ENCODE peak calls at places on chromosomes 4 and X, in five cellular contexts. F, G, L, R and O are unnamed samples.

GRCh38 chrX:153599192-153600031 is 473 bp upstream of the CCNQ start:
- DNase-seq in G (peak; percentile 77), L (peak; percentile 92), R (peak; percentile 96), F (peak; percentile 80), O (peak; percentile 92)

GRCh38 chr4:112214397-112215264 is 17.0 kb upstream of the AP1AR start:
- DNase-seq in R (peak; percentile 31), F (no peak), G (no peak), L (no peak), O (no peak)

GRCh38 chrX:50967734-50968133 is 57.2 kb downstream of the BMP15 start:
- DNase-seq in L (no peak), G (no peak), R (no peak), F (no peak), O (no peak)

GRCh38 chrX:48999030-48999429 is 3.0 kb downstream of the GRIPAP1 start:
- DNase-seq in G (no peak), R (no peak), L (no peak), F (no peak), O (no peak)

GRCh38 chr4:94714761-94715160 is 43.0 kb upstream of the BMPR1B start:
- DNase-seq in G (no peak), F (no peak), R (no peak), L (no peak), O (no peak)

GRCh38 chr4:137065306-137065705 is 467.0 kb downstream of the PCDH18 start:
- DNase-seq in L (no peak), G (no peak), R (no peak), F (no peak), O (no peak)

GRCh38 chr4:105050896-105051295 is 95.8 kb upstream of the TET2 start:
- DNase-seq in G (no peak), L (no peak), F (no peak), R (no peak), O (no peak)

GRCh38 chrX:68932611-68933010 is 103.8 kb downstream of the EFNB1 start:
- DNase-seq in R (no peak), G (no peak), L (peak; percentile 1), F (no peak), O (no peak)

GRCh38 chr4:139922625-139923024 is 231.4 kb downstream of the MAML3 start:
- DNase-seq in G (no peak), R (no peak), L (no peak), F (no peak), O (peak; percentile 79)

GRCh38 chr4:137705171-137705783 is 173.0 kb upstream of the PCDH18 start:
- DNase-seq in G (no peak), L (no peak), R (no peak), F (no peak), O (no peak)

GRCh38 chr4:20464381-20464780 is 212.7 kb downstream of the SLIT2 start:
- DNase-seq in R (no peak), G (no peak), F (no peak), L (no peak), O (no peak)

GRCh38 chr4:70269674-70270073 is 27.3 kb downstream of the CSN3 start:
- DNase-seq in F (no peak), G (no peak), R (no peak), L (no peak), O (no peak)

GRCh38 chrX:49019050-49019449 is 17.0 kb upstream of the GRIPAP1 start:
- DNase-seq in R (no peak), G (no peak), F (no peak), L (no peak), O (no peak)

GRCh38 chrX:39850630-39851152 is 247.1 kb downstream of the BCOR start:
- DNase-seq in L (no peak), R (peak; percentile 75), F (no peak), G (no peak), O (no peak)

GRCh38 chr4:113094802-113095201 is 45.3 kb downstream of the ANK2 start:
- DNase-seq in R (peak; percentile 16), F (no peak), G (no peak), L (no peak), O (no peak)

GRCh38 chr4:14269824-14270223 is 642.3 kb upstream of the BOD1L1 start:
- DNase-seq in R (no peak), L (peak; percentile 9), F (no peak), G (no peak), O (no peak)

GRCh38 chrX:40380649-40381488 is 199.9 kb upstream of the ATP6AP2 start:
- DNase-seq in R (no peak), G (no peak), L (no peak), F (no peak), O (no peak)

GRCh38 chr4:94304365-94304971 is 38.2 kb downstream of the HPGDS start:
- DNase-seq in R (no peak), G (no peak), F (no peak), L (no peak), O (no peak)

GRCh38 chr4:122577808-122578781 is 42.8 kb downstream of the IL21 start:
- DNase-seq in R (peak; percentile 66), G (no peak), F (no peak), L (peak; percentile 43), O (no peak)

GRCh38 chrX:149712831-149713230 is 971 bp downstream of the MAGEA11 start:
- DNase-seq in G (no peak), R (no peak), F (no peak), L (no peak), O (peak; percentile 4)

GRCh38 chr4:127604949-127605709 is 27.6 kb upstream of the INTU start:
- DNase-seq in F (peak; percentile 94), L (no peak), R (no peak), G (no peak), O (no peak)

GRCh38 chr4:187480146-187481145 is 515.1 kb upstream of the ZFP42 start:
- DNase-seq in L (no peak), R (no peak), G (no peak), F (no peak), O (peak; percentile 60)

GRCh38 chr4:113683143-113683542 is 78.4 kb downstream of the CAMK2D start:
- DNase-seq in F (no peak), R (no peak), L (peak; percentile 48), G (no peak), O (no peak)

GRCh38 chr4:106418444-106418843 is 49.9 kb upstream of the GIMD1 start:
- DNase-seq in G (no peak), F (no peak), R (no peak), L (no peak), O (no peak)

GRCh38 chrX:128019218-128019617 is 33.0 kb downstream of the ACTRT1 start:
- DNase-seq in L (no peak), G (no peak), R (no peak), F (no peak), O (no peak)

GRCh38 chrX:128021566-128021965 is 30.6 kb downstream of the ACTRT1 start:
- DNase-seq in L (no peak), F (no peak), G (no peak), R (no peak), O (no peak)

GRCh38 chrX:128020701-128021100 is 31.5 kb downstream of the ACTRT1 start:
- DNase-seq in R (no peak), L (no peak), F (no peak), G (no peak), O (no peak)
- H3K27ac ChIP-seq in R (no peak overlapping the region), L (no peak overlapping the region), F (no peak overlapping the region), G (no peak overlapping the region), O (no peak overlapping the region)

GRCh38 chr4:36915717-36916116 is 328.8 kb upstream of the NWD2 start:
- DNase-seq in R (no peak), F (no peak), G (no peak), L (no peak), O (no peak)

GRCh38 chr4:36921474-36922220 is 322.9 kb upstream of the NWD2 start:
- DNase-seq in F (no peak), R (no peak), G (no peak), L (no peak), O (no peak)

DNA sequence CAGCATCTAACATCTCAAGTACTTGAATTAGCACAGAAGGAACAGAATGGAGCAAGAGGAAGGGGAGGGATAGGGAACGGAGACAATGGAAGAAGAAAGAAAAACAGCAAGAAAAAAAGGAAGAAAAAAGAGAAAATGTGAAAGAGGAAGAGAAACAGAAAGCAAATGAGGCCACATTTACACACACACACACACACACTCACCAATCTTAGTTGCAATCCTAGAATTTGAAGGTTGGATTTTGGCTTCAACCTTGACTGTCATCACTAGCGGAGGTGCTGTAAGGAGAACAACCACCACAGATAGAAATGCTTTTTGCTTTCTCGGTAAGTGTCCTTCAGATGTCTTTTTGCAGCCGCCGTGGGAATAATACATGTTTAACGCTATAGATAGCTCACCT is 327.1 kb upstream of the NWD2 start:
- DNase-seq in G (no peak), F (no peak), L (no peak), R (no peak), O (no peak)
- H3K4me1 ChIP-seq in G (no peaks in the 10 kb centered on the region), F (no peaks in the 10 kb centered on the region), L (no peaks in the 10 kb centered on the region), R (no peaks in the 10 kb centered on the region), O (no peaks in the 10 kb centered on the region)

DNA sequence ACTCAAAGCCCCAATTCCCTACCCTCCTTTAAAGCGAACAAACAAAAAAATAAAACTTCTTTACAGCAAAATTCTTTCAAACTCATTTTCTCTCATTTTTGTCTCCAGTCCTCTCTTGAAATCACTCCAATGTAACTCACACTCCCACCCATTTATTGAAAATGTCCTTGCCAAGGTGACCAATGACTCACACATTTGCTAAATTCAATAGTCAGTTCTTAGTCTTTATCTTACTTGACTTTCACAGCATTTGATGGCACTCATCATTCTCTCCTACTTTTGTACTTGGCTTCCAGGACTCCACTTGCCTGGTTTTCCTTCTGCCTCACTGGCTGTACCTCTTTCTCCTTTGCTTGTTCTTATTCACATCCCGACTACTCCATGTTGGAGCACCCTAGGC is 19.9 kb downstream of the CC2D2A start:
- DNase-seq in L (no peak), R (no peak), G (no peak), F (no peak), O (no peak)
- H3K27ac ChIP-seq in L (no peak overlapping the region), R (no peak overlapping the region), G (no peak overlapping the region), F (no peak overlapping the region), O (peak overlapping the region; percentile 7)

GRCh38 chr4:87122252-87122651 is 98.2 kb downstream of the KLHL8 start:
- DNase-seq in L (no peak), G (no peak), R (no peak), F (no peak), O (no peak)

GRCh38 chr4:87123241-87123640 is 97.2 kb downstream of the KLHL8 start:
- DNase-seq in G (no peak), L (no peak), R (no peak), F (no peak), O (no peak)

GRCh38 chr4:87120411-87121162 is 99.8 kb downstream of the KLHL8 start:
- DNase-seq in G (peak; percentile 67), R (no peak), F (no peak), L (peak; percentile 69), O (no peak)

GRCh38 chr4:87119965-87120364 is 100.5 kb downstream of the KLHL8 start:
- DNase-seq in G (no peak), F (no peak), R (no peak), L (no peak), O (no peak)

DNA sequence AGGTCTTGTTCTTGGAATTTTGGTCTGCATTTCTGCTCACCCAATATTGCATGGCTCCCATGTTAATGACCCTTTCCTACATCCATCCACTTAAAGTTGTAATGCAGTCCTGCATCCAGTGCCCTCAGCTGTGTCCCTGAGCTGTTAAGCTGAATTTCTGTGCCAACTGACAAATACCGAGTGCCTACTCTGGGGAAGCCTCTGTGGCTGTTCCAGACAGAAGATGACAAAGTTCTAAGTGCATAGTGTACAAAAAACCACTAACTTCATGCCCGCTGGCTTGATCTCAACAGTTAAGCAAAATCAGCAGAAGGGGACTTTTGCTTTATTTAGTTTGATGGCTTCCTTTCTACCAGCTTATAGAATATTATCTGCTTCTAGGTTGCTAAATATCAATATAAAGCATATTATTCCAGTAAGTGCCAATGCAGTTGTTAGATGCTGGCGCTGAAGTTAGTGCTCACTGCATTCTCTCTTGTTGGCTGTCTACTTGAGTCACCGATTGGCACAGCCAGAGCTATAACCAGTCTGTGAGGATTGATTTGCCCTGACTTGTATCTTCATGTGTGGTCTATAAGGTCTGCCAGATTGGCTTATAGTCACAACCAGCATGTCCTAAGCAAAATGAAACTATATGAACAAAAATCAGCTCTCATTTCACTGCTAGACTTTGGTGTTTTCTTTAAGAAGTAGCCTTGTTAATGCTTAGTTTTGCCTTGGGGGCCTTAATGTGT is 98.9 kb downstream of the KLHL8 start:
- DNase-seq in G (no peak), L (no peak), F (no peak), R (no peak), O (no peak)
- H3K4me1 ChIP-seq in G (peaks cover 7% of the 10 kb centered on the region), L (peaks cover 21% of the 10 kb centered on the region), F (no peaks in the 10 kb centered on the region), R (no peaks in the 10 kb centered on the region), O (peaks cover 50% of the 10 kb centered on the region)